ENCODE peak calls at places on chromosomes 11 and 22, in ten cellular contexts. One of them, this sample, is unnamed.
A peak's percentile ranks its signal among the peaks of the same experiment; 100 is the strongest.

GRCh38 chr11:32213223-32213622 is 122.3 kb downstream of the RCN1 start:
- DNase-seq in stomach: no peak
- DNase-seq in astrocyte of the spinal cord: peak; percentile 53
- DNase-seq in prostate gland: no peak
- DNase-seq in left ventricle myocardium inferior: no peak
- DNase-seq in AG10803: peak; percentile 73
- DNase-seq in astrocyte of the cerebellum: peak; percentile 55
- DNase-seq in HFF-Myc: peak; percentile 10
- DNase-seq in CD8-positive, alpha-beta T cell: no peak
- DNase-seq in activated CD8-positive, alpha-beta T cell treated with anti-CD3 and anti-CD28 coated beads for 36 hours: peak; percentile 24
- DNase-seq in this sample: peak; percentile 67

GRCh38 chr11:74460481-74461154 is 6.7 kb downstream of the KCNE3 start:
- DNase-seq in AG10803: peak; percentile 66
- DNase-seq in astrocyte of the cerebellum: no peak
- DNase-seq in CD8-positive, alpha-beta T cell: no peak
- DNase-seq in astrocyte of the spinal cord: no peak
- DNase-seq in left ventricle myocardium inferior: no peak
- DNase-seq in activated CD8-positive, alpha-beta T cell treated with anti-CD3 and anti-CD28 coated beads for 36 hours: no peak
- DNase-seq in stomach: no peak
- DNase-seq in prostate gland: no peak
- DNase-seq in HFF-Myc: no peak
- DNase-seq in this sample: peak; percentile 72

GRCh38 chr11:26841818-26842457 is 120.1 kb upstream of the SLC5A12 start:
- DNase-seq in activated CD8-positive, alpha-beta T cell treated with anti-CD3 and anti-CD28 coated beads for 36 hours: no peak
- DNase-seq in astrocyte of the spinal cord: peak; percentile 72
- DNase-seq in AG10803: peak; percentile 94
- DNase-seq in left ventricle myocardium inferior: no peak
- DNase-seq in CD8-positive, alpha-beta T cell: no peak
- DNase-seq in HFF-Myc: no peak
- DNase-seq in prostate gland: no peak
- DNase-seq in stomach: no peak
- DNase-seq in astrocyte of the cerebellum: no peak
- DNase-seq in this sample: peak; percentile 77

GRCh38 chr11:20597924-20598484 is 1.4 kb upstream of the SLC6A5 start:
- DNase-seq in stomach: no peak
- DNase-seq in prostate gland: no peak
- DNase-seq in AG10803: no peak
- DNase-seq in activated CD8-positive, alpha-beta T cell treated with anti-CD3 and anti-CD28 coated beads for 36 hours: no peak
- DNase-seq in astrocyte of the spinal cord: no peak
- DNase-seq in CD8-positive, alpha-beta T cell: no peak
- DNase-seq in left ventricle myocardium inferior: no peak
- DNase-seq in HFF-Myc: no peak
- DNase-seq in astrocyte of the cerebellum: no peak
- DNase-seq in this sample: no peak

GRCh38 chr11:116691779-116692178 is 81.0 kb downstream of the BUD13 start:
- DNase-seq in activated CD8-positive, alpha-beta T cell treated with anti-CD3 and anti-CD28 coated beads for 36 hours: peak; percentile 75
- DNase-seq in HFF-Myc: no peak
- DNase-seq in CD8-positive, alpha-beta T cell: peak; percentile 30
- DNase-seq in stomach: peak; percentile 56
- DNase-seq in AG10803: peak; percentile 18
- DNase-seq in astrocyte of the spinal cord: peak; percentile 12
- DNase-seq in prostate gland: peak; percentile 16
- DNase-seq in left ventricle myocardium inferior: no peak
- DNase-seq in astrocyte of the cerebellum: no peak
- DNase-seq in this sample: peak; percentile 43

GRCh38 chr11:86802601-86803051 is 2.3 kb downstream of the PRSS23 start:
- DNase-seq in astrocyte of the spinal cord: peak; percentile 71
- DNase-seq in CD8-positive, alpha-beta T cell: no peak
- DNase-seq in AG10803: peak; percentile 47
- DNase-seq in stomach: no peak
- DNase-seq in astrocyte of the cerebellum: peak; percentile 26
- DNase-seq in activated CD8-positive, alpha-beta T cell treated with anti-CD3 and anti-CD28 coated beads for 36 hours: peak; percentile 37
- DNase-seq in prostate gland: peak; percentile 28
- DNase-seq in left ventricle myocardium inferior: no peak
- DNase-seq in HFF-Myc: no peak
- DNase-seq in this sample: peak; percentile 74

GRCh38 chr11:8203980-8204379 is 35.2 kb upstream of the RIC3 start:
- DNase-seq in stomach: no peak
- DNase-seq in HFF-Myc: no peak
- DNase-seq in left ventricle myocardium inferior: no peak
- DNase-seq in CD8-positive, alpha-beta T cell: no peak
- DNase-seq in activated CD8-positive, alpha-beta T cell treated with anti-CD3 and anti-CD28 coated beads for 36 hours: no peak
- DNase-seq in AG10803: no peak
- DNase-seq in prostate gland: no peak
- DNase-seq in astrocyte of the cerebellum: no peak
- DNase-seq in astrocyte of the spinal cord: no peak
- DNase-seq in this sample: no peak

GRCh38 chr11:44018127-44018521 is 29.7 kb upstream of the ACCSL start:
- DNase-seq in stomach: peak; percentile 13
- DNase-seq in left ventricle myocardium inferior: no peak
- DNase-seq in CD8-positive, alpha-beta T cell: no peak
- DNase-seq in activated CD8-positive, alpha-beta T cell treated with anti-CD3 and anti-CD28 coated beads for 36 hours: no peak
- DNase-seq in astrocyte of the spinal cord: no peak
- DNase-seq in prostate gland: no peak
- DNase-seq in AG10803: no peak
- DNase-seq in HFF-Myc: no peak
- DNase-seq in astrocyte of the cerebellum: no peak
- DNase-seq in this sample: no peak

GRCh38 chr11:45527898-45528297 is 137.5 kb downstream of the CHST1 start:
- DNase-seq in HFF-Myc: no peak
- DNase-seq in prostate gland: no peak
- DNase-seq in left ventricle myocardium inferior: no peak
- DNase-seq in stomach: no peak
- DNase-seq in CD8-positive, alpha-beta T cell: no peak
- DNase-seq in AG10803: no peak
- DNase-seq in astrocyte of the spinal cord: no peak
- DNase-seq in activated CD8-positive, alpha-beta T cell treated with anti-CD3 and anti-CD28 coated beads for 36 hours: peak; percentile 42
- DNase-seq in astrocyte of the cerebellum: no peak
- DNase-seq in this sample: peak; percentile 4

DNA sequence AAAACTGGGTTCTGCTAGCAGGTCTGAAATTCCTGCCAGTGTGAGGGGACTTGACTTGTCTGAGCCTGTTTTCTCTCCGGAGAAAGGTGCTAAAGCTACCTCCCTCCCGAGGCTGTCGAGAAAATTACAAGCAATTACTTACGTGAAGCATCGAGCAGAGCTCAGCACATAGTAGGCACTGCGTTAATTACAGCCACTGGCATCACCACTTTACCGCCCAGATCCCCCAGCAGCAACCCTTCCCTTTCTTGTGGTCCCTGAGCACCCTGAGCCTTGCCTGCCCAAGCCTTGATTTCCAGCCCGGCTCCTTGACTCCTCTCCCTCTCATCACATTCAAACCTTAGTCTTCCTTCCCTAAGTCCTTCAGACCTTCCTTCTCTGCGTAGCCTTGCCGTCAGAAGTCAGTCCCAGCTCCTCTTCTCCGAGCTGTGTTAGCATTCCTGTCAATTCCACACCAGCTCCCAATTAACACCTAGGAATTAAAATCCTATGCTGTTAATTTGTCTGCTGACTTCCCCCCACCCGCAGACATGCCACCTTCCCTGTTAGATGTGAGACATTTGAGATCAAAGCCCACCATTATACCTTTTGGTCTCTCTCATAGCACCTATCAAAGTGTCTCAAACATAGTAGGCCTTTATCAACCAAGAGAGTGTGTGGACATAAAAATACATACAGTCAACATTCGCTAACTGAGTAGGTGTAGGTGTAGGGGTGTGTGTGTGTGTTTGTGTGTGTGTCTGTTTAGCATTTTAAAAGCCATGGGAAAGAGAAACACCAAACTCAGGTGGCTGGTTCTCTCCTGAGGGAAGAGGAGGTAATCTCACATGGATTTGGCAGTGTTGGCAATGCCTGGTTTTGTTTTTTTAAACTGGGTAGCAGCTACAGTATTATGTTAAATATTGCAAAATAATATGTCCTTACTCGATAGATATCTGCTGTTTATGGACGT is 2.8 kb upstream of the KCNJ5 start:
- DNase-seq in astrocyte of the cerebellum: no peak
- DNase-seq in activated CD8-positive, alpha-beta T cell treated with anti-CD3 and anti-CD28 coated beads for 36 hours: no peak
- DNase-seq in prostate gland: peak; percentile 24
- DNase-seq in HFF-Myc: no peak
- DNase-seq in AG10803: no peak
- DNase-seq in stomach: no peak
- DNase-seq in CD8-positive, alpha-beta T cell: no peak
- DNase-seq in astrocyte of the spinal cord: no peak
- DNase-seq in left ventricle myocardium inferior: no peak
- DNase-seq in this sample: no peak
- TF ChIP-seq CTCF in astrocyte of the cerebellum: no peak
- TF ChIP-seq CTCF in activated CD8-positive, alpha-beta T cell treated with anti-CD3 and anti-CD28 coated beads for 36 hours: no peak
- TF ChIP-seq CTCF in prostate gland: peak; percentile 39
- TF ChIP-seq CTCF in HFF-Myc: no peak
- TF ChIP-seq CTCF in AG10803: no peak
- TF ChIP-seq CTCF in stomach: no peak
- TF ChIP-seq CTCF in CD8-positive, alpha-beta T cell: no peak
- TF ChIP-seq CTCF in astrocyte of the spinal cord: no peak
- TF ChIP-seq CTCF in left ventricle myocardium inferior: no peak
- TF ChIP-seq CTCF in this sample: no peak

GRCh38 chr11:1307998-1308744 is 1.3 kb downstream of the TOLLIP start:
- DNase-seq in stomach: peak; percentile 53
- DNase-seq in astrocyte of the cerebellum: no peak
- DNase-seq in left ventricle myocardium inferior: no peak
- DNase-seq in prostate gland: no peak
- DNase-seq in activated CD8-positive, alpha-beta T cell treated with anti-CD3 and anti-CD28 coated beads for 36 hours: no peak
- DNase-seq in HFF-Myc: no peak
- DNase-seq in astrocyte of the spinal cord: peak; percentile 14
- DNase-seq in CD8-positive, alpha-beta T cell: no peak
- DNase-seq in AG10803: peak; percentile 33
- DNase-seq in this sample: peak; percentile 31

GRCh38 chr11:1310772-1311468 is 1.5 kb upstream of the TOLLIP start:
- DNase-seq in CD8-positive, alpha-beta T cell: peak; percentile 48
- DNase-seq in HFF-Myc: no peak
- DNase-seq in prostate gland: no peak
- DNase-seq in activated CD8-positive, alpha-beta T cell treated with anti-CD3 and anti-CD28 coated beads for 36 hours: peak; percentile 80
- DNase-seq in AG10803: no peak
- DNase-seq in left ventricle myocardium inferior: no peak
- DNase-seq in astrocyte of the spinal cord: no peak
- DNase-seq in stomach: no peak
- DNase-seq in astrocyte of the cerebellum: no peak
- DNase-seq in this sample: no peak

GRCh38 chr11:1308745-1309497 is 511 bp downstream of the TOLLIP start:
- DNase-seq in CD8-positive, alpha-beta T cell: no peak
- DNase-seq in HFF-Myc: no peak
- DNase-seq in astrocyte of the cerebellum: no peak
- DNase-seq in AG10803: no peak
- DNase-seq in activated CD8-positive, alpha-beta T cell treated with anti-CD3 and anti-CD28 coated beads for 36 hours: peak; percentile 41
- DNase-seq in prostate gland: no peak
- DNase-seq in astrocyte of the spinal cord: no peak
- DNase-seq in left ventricle myocardium inferior: no peak
- DNase-seq in stomach: no peak
- DNase-seq in this sample: peak; percentile 36

GRCh38 chr11:1310315-1310687 is 869 bp upstream of the TOLLIP start:
- DNase-seq in astrocyte of the spinal cord: peak; percentile 9
- DNase-seq in left ventricle myocardium inferior: no peak
- DNase-seq in astrocyte of the cerebellum: no peak
- DNase-seq in prostate gland: no peak
- DNase-seq in CD8-positive, alpha-beta T cell: no peak
- DNase-seq in AG10803: no peak
- DNase-seq in activated CD8-positive, alpha-beta T cell treated with anti-CD3 and anti-CD28 coated beads for 36 hours: peak; percentile 21
- DNase-seq in stomach: no peak
- DNase-seq in HFF-Myc: no peak
- DNase-seq in this sample: no peak

GRCh38 chr11:1309498-1310314 is at the start of gene TOLLIP:
- DNase-seq in stomach: peak; percentile 97
- DNase-seq in activated CD8-positive, alpha-beta T cell treated with anti-CD3 and anti-CD28 coated beads for 36 hours: peak; percentile 95
- DNase-seq in AG10803: peak; percentile 84
- DNase-seq in astrocyte of the cerebellum: peak; percentile 68
- DNase-seq in prostate gland: peak; percentile 94
- DNase-seq in astrocyte of the spinal cord: peak; percentile 89
- DNase-seq in left ventricle myocardium inferior: peak; percentile 96
- DNase-seq in CD8-positive, alpha-beta T cell: peak; percentile 98
- DNase-seq in HFF-Myc: peak; percentile 56
- DNase-seq in this sample: peak; percentile 92
- TF ChIP-seq CTCF in stomach: peak; percentile 44
- TF ChIP-seq CTCF in activated CD8-positive, alpha-beta T cell treated with anti-CD3 and anti-CD28 coated beads for 36 hours: no peak
- TF ChIP-seq CTCF in AG10803: peak; percentile 25
- TF ChIP-seq CTCF in astrocyte of the cerebellum: peak; percentile 21
- TF ChIP-seq CTCF in prostate gland: peak; percentile 58
- TF ChIP-seq CTCF in astrocyte of the spinal cord: peak; percentile 23
- TF ChIP-seq CTCF in left ventricle myocardium inferior: peak; percentile 34
- TF ChIP-seq CTCF in CD8-positive, alpha-beta T cell: no peak
- TF ChIP-seq CTCF in HFF-Myc: no peak
- TF ChIP-seq CTCF in this sample: peak; percentile 35

DNA sequence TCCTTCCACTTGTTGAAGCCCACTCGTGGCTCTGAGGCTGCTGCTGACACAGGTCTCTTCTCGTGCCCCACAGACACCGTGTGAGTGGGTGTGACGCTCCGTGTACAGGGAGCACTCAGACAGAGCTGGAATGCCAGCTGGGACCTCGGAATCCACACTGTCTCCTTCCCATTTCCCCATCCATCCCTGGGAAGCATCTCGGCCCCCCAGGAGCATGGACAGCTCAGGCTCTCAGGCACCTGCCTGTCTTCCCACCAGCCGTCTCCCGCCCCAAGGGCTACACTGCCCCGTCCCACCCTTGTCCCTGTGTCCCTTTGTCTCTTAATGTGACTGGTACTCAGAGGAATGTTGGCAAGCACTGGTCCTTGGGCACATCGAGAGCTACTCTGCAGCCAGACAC is 63.8 kb downstream of the ARHGAP8 start:
- DNase-seq in astrocyte of the cerebellum: no peak
- DNase-seq in CD8-positive, alpha-beta T cell: no peak
- DNase-seq in stomach: no peak
- DNase-seq in AG10803: no peak
- DNase-seq in HFF-Myc: no peak
- DNase-seq in activated CD8-positive, alpha-beta T cell treated with anti-CD3 and anti-CD28 coated beads for 36 hours: no peak
- DNase-seq in astrocyte of the spinal cord: no peak
- DNase-seq in prostate gland: no peak
- DNase-seq in left ventricle myocardium inferior: peak; percentile 3
- DNase-seq in this sample: no peak
- TF ChIP-seq CTCF in astrocyte of the cerebellum: no peak
- TF ChIP-seq CTCF in CD8-positive, alpha-beta T cell: no peak
- TF ChIP-seq CTCF in stomach: no peak
- TF ChIP-seq CTCF in AG10803: no peak
- TF ChIP-seq CTCF in HFF-Myc: no peak
- TF ChIP-seq CTCF in activated CD8-positive, alpha-beta T cell treated with anti-CD3 and anti-CD28 coated beads for 36 hours: no peak
- TF ChIP-seq CTCF in astrocyte of the spinal cord: no peak
- TF ChIP-seq CTCF in prostate gland: no peak
- TF ChIP-seq CTCF in left ventricle myocardium inferior: no peak
- TF ChIP-seq CTCF in this sample: no peak

DNA sequence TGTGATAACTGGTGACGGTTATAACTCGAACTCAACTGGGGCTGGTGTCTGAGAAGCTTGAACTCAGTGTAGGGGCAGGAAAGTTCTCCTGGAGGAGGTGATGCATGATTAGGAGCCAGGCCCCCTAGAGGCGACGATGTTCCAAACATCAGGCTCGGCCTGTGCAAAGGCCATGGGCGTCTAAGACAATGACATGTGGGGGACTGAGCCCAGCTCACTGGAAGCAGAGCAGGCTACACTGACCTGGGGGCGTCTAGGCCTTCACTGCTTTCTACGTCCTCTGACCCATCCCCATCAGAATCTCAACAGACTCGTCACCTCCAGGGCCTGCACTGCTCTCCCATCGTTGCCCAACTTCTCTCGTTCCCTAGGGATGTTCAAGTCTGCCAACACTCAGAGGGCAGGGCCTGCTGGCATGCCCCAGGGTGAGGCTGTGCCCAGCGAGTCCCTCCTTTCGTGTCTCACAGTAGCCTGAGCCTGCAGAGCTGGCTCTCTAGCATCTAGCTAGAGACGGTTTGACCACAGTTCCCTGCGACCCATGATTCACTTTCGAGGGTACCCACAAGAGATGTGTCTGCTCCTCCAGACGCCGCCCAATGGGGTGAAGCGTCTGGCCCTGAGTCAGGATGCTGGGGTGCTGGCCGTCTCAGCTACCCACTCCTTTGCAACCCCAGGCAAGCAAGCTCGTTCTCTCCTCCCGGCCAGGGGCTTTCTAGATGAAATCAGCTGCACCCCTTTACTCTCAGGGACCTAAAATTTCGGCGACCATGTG is 1.1 kb upstream of the ATG16L2 start:
- DNase-seq in AG10803: peak; percentile 63
- DNase-seq in CD8-positive, alpha-beta T cell: peak; percentile 46
- DNase-seq in activated CD8-positive, alpha-beta T cell treated with anti-CD3 and anti-CD28 coated beads for 36 hours: peak; percentile 93
- DNase-seq in astrocyte of the spinal cord: peak; percentile 39
- DNase-seq in HFF-Myc: no peak
- DNase-seq in prostate gland: no peak
- DNase-seq in astrocyte of the cerebellum: no peak
- DNase-seq in stomach: peak; percentile 59
- DNase-seq in left ventricle myocardium inferior: peak; percentile 52
- DNase-seq in this sample: peak; percentile 64
- TF ChIP-seq CTCF in AG10803: peak; percentile 70
- TF ChIP-seq CTCF in CD8-positive, alpha-beta T cell: peak; percentile 55
- TF ChIP-seq CTCF in activated CD8-positive, alpha-beta T cell treated with anti-CD3 and anti-CD28 coated beads for 36 hours: peak; percentile 83
- TF ChIP-seq CTCF in astrocyte of the spinal cord: peak; percentile 73
- TF ChIP-seq CTCF in HFF-Myc: peak; percentile 80
- TF ChIP-seq CTCF in prostate gland: peak; percentile 54
- TF ChIP-seq CTCF in astrocyte of the cerebellum: peak; percentile 74
- TF ChIP-seq CTCF in stomach: peak; percentile 27
- TF ChIP-seq CTCF in left ventricle myocardium inferior: peak; percentile 68
- TF ChIP-seq CTCF in this sample: peak; percentile 77

This sample was measured in choroid plexus epithelial cell.